ENCODE peak calls at places on chromosomes 16 and 17, in six cellular contexts. T, E, V, G, B and R are unnamed samples.

GRCh38 chr17:79747508-79748295 is 17.0 kb downstream of the ENPP7 start:
- DNase-seq in T (peak), G (peak), V (no peak), B (no peak), E (no peak), R (no peak)

GRCh38 chr16:64311241-64311640 is 810.6 kb downstream of the CDH11 start:
- DNase-seq in G (no peak), V (no peak), T (no peak), B (no peak), E (no peak), R (no peak)

GRCh38 chr16:51710186-51710585 is 559.1 kb upstream of the SALL1 start:
- DNase-seq in B (no peak), V (no peak), G (no peak), E (no peak), T (no peak), R (no peak)

GRCh38 chr16:3510410-3510809 is 9.6 kb downstream of the CLUAP1 start:
- DNase-seq in E (peak), V (no peak), T (no peak), B (no peak), G (no peak), R (peak)

GRCh38 chr17:78882546-78883089 is 20.4 kb downstream of the CEP295NL start:
- DNase-seq in E (peak), V (no peak), B (no peak), T (peak), G (no peak), R (no peak)

GRCh38 chr16:22641030-22641671 is 130.5 kb downstream of the NPIPB5 start:
- DNase-seq in T (no peak), E (peak), B (no peak), V (no peak), G (peak), R (no peak)

GRCh38 chr17:81840826-81841778 is 6.3 kb upstream of the PPP1R27 start:
- DNase-seq in T (peak), B (no peak), V (no peak), G (no peak), E (peak), R (no peak)

GRCh38 chr17:21459536-21459935 is 83.4 kb downstream of the KCNJ12 start:
- DNase-seq in V (no peak), T (no peak), G (no peak), B (no peak), E (no peak), R (no peak)

GRCh38 chr16:12470311-12471229 is 333.1 kb downstream of the CPPED1 start:
- DNase-seq in E (no peak), V (no peak), T (no peak), G (no peak), B (no peak), R (peak)

GRCh38 chr16:78192734-78193133 is 93.3 kb downstream of the WWOX start:
- DNase-seq in G (no peak), V (no peak), B (no peak), T (no peak), E (no peak), R (no peak)

GRCh38 chr17:6753006-6753445 is 2.8 kb upstream of the XAF1 start:
- DNase-seq in V (no peak), E (peak), B (peak), G (peak), T (no peak), R (peak)

GRCh38 chr16:63461248-63461841 is 1425.1 kb upstream of the CDH8 start:
- DNase-seq in G (peak), E (peak), V (no peak), B (no peak), T (no peak), R (no peak)

GRCh38 chr16:88070341-88070740 is 119.1 kb downstream of the BANP start:
- DNase-seq in T (peak), E (no peak), G (no peak), V (no peak), B (no peak), R (no peak)

GRCh38 chr16:50329446-50330189 is 39.2 kb downstream of the BRD7 start:
- DNase-seq in E (no peak), G (no peak), B (no peak), V (no peak), T (no peak), R (peak)

GRCh38 chr16:66728117-66728787 is 23.2 kb downstream of the DYNC1LI2 start:
- DNase-seq in T (no peak), V (no peak), G (no peak), E (peak), B (peak), R (no peak)

GRCh38 chr16:79334127-79334526 is 266.4 kb downstream of the MAF start:
- DNase-seq in E (no peak), B (no peak), T (no peak), V (no peak), G (peak), R (no peak)

GRCh38 chr16:88331989-88332920 is 50.5 kb upstream of the ZNF469 start:
- DNase-seq in E (no peak), G (no peak), B (no peak), T (peak), V (no peak), R (peak)

GRCh38 chr16:89695086-89695874 is 6.2 kb downstream of the SPATA2L start:
- DNase-seq in B (no peak), T (peak), V (no peak), E (no peak), G (no peak), R (peak)